ENCODE peak calls at places on chromosomes 3 and 15, in four cellular contexts. S is pancreas, W is A549, F is psoas muscle. K is an unnamed sample.

GRCh38 chr15:93179072-93179471 is 90.1 kb upstream of the RGMA start:
- DNase-seq in W (no peak), F (no peak), S (peak), K (no peak)

GRCh38 chr3:141391298-141392017 is 23.2 kb downstream of the ZBTB38 start:
- DNase-seq in W (no peak), F (no peak), S (no peak), K (no peak)

GRCh38 chr3:143040264-143040879 is 39.0 kb downstream of the U2SURP start:
- DNase-seq in F (no peak), W (no peak), S (no peak), K (no peak)

GRCh38 chr3:71258116-71258515 is 325.4 kb downstream of the FOXP1 start:
- DNase-seq in F (no peak), W (peak), S (no peak), K (no peak)

GRCh38 chr15:89150286-89150685 is 62.0 kb downstream of the ABHD2 start:
- DNase-seq in W (no peak), F (no peak), S (no peak), K (no peak)

GRCh38 chr15:60713096-60714084 is 234.4 kb upstream of the ICE2 start:
- DNase-seq in W (no peak), F (no peak), S (no peak), K (no peak)

GRCh38 chr3:10974131-10974530 is 18.4 kb upstream of the SLC6A1 start:
- DNase-seq in F (no peak), S (no peak), W (no peak), K (no peak)

GRCh38 chr3:142029791-142030190 is 119.6 kb downstream of the TFDP2 start:
- DNase-seq in S (no peak), F (no peak), W (no peak), K (no peak)

GRCh38 chr3:185820973-185821758 is 3.7 kb downstream of the IGF2BP2 start:
- DNase-seq in F (no peak), S (no peak), W (peak), K (no peak)

GRCh38 chr15:99606646-99607045 is 40.9 kb downstream of the MEF2A start:
- DNase-seq in W (no peak), F (no peak), S (no peak), K (no peak)

GRCh38 chr3:45223889-45224730 is 2.0 kb downstream of the TMEM158 start:
- DNase-seq in S (no peak), W (no peak), F (no peak), K (no peak)

GRCh38 chr15:50116477-50116876 is 2.6 kb downstream of the ATP8B4 start:
- DNase-seq in F (no peak), S (no peak), W (peak), K (no peak)

GRCh38 chr15:84805221-84805620 is 11.9 kb upstream of the ALPK3 start:
- DNase-seq in W (no peak), F (no peak), S (no peak), K (no peak)

GRCh38 chr3:100289339-100289738 is 28.5 kb downstream of the TBC1D23 start:
- DNase-seq in S (no peak), F (no peak), W (no peak), K (no peak)

GRCh38 chr3:127702151-127702578 is 29.4 kb downstream of the ABTB1 start:
- DNase-seq in F (peak), S (no peak), W (no peak), K (no peak)

GRCh38 chr3:138774529-138775253 is 60.0 kb downstream of the PIK3CB start:
- DNase-seq in F (no peak), S (peak), W (peak), K (no peak)

GRCh38 chr3:58388550-58389061 is 45.0 kb downstream of the PDHB start:
- DNase-seq in W (no peak), F (no peak), S (no peak), K (no peak)

GRCh38 chr3:130934442-130935089 is 40.7 kb downstream of the ATP2C1 start:
- DNase-seq in S (no peak), W (no peak), F (no peak), K (no peak)

GRCh38 chr15:73168487-73168886 is 116.2 kb downstream of the NEO1 start:
- DNase-seq in S (no peak), W (no peak), F (no peak), K (no peak)

GRCh38 chr3:31226331-31226730 is 306.4 kb upstream of the STT3B start:
- DNase-seq in F (no peak), W (no peak), S (no peak), K (no peak)

GRCh38 chr3:197454014-197454413 is 101.8 kb downstream of the BDH1 start:
- DNase-seq in S (no peak), W (no peak), F (no peak), K (no peak)

GRCh38 chr3:159711560-159712333 is 276.9 kb upstream of the IL12A start:
- DNase-seq in F (no peak), W (peak), S (no peak), K (no peak)

GRCh38 chr15:80779658-80780415 is 667 bp downstream of the CEMIP start:
- DNase-seq in W (peak), F (peak), S (no peak), K (peak)

GRCh38 chr3:69204315-69204957 is 82.0 kb upstream of the LMOD3 start:
- DNase-seq in W (peak), F (no peak), S (no peak), K (no peak)

GRCh38 chr3:123540285-123540684 is 44.6 kb downstream of the HACD2 start:
- DNase-seq in W (no peak), S (no peak), F (no peak), K (peak)

GRCh38 chr3:127370906-127371305 is 83.1 kb upstream of the PRR20G start:
- DNase-seq in S (no peak), W (no peak), F (no peak), K (no peak)

GRCh38 chr3:172530566-172530965 is 7.3 kb upstream of the TNFSF10 start:
- DNase-seq in S (no peak), W (no peak), F (no peak), K (no peak)

GRCh38 chr3:59049671-59050331 is at the start of gene CFAP20DC:
- DNase-seq in F (peak), S (peak), W (peak), K (peak)

GRCh38 chr3:41991399-41991798 is 29.5 kb upstream of the ULK4 start:
- DNase-seq in F (no peak), S (no peak), W (no peak), K (no peak)

GRCh38 chr15:34336333-34336732 is 1.2 kb downstream of the SLC12A6 start:
- DNase-seq in F (no peak), S (no peak), W (no peak), K (peak)

GRCh38 chr15:48823237-48823636 is 12.4 kb upstream of the CEP152 start:
- DNase-seq in S (no peak), W (no peak), F (no peak), K (no peak)

GRCh38 chr15:95086543-95087252 is 855.3 kb downstream of the MCTP2 start:
- DNase-seq in S (no peak), F (no peak), W (no peak), K (no peak)

GRCh38 chr3:62823461-62824050 is 51.7 kb downstream of the CADPS start:
- DNase-seq in W (no peak), F (no peak), S (no peak), K (no peak)

GRCh38 chr15:74780523-74780982 is 1.3 kb upstream of the CSK start:
- DNase-seq in F (no peak), S (no peak), W (no peak), K (no peak)
- H3K4me3 ChIP-seq in F (peak), S (no peak), W (no peak), K (peak)

GRCh38 chr3:115148142-115148790 is 1.2 kb upstream of the ZBTB20 start:
- DNase-seq in W (no peak), F (no peak), S (no peak), K (no peak)

GRCh38 chr3:115146418-115147328 is at the start of gene ZBTB20:
- DNase-seq in W (peak), F (peak), S (peak), K (peak)

GRCh38 chr3:115151921-115152320 is 4.8 kb upstream of the ZBTB20 start:
- DNase-seq in F (no peak), W (no peak), S (no peak), K (no peak)

GRCh38 chr3:115146032-115146417 is 1.1 kb downstream of the ZBTB20 start:
- DNase-seq in F (peak), S (peak), W (peak), K (peak)

DNA sequence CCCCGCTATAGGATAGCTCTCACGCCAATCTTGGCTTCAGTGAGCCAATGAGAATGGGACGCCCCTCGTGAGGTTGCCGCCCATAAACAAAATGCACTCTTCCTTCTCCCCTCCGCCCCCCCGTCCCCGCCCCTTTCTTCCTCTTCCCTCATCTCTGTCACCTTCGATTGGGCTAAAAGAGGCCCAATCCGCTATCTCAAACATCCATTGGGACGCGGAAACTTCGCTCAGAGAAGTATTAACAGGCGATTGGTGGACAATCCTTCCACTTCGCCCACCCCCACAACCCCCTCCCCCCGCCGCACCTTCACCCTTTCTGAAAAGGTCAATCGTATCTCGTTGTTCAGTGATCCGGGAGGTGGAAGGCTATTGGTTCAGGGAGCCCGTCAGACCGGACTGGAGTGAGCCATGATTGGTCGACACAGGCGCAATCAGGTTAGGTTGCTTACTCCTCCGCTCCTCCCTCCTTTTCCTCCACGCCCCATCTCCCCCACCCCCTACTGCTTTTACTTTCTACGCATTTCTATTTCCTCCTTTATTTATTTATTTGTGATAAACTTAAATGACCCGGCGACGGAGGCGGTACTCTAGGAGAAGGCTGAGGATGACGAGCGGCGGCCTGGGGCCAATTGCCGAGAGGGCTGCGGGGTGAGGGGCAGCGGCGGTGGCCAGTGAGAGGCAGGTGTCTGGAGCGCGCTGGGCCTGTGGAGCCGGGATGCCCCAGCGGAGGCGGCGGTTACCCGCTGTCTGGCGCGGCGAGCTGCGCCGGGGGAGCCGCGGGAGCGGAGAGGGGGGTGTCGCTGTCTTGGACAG is 447 bp upstream of the ZBTB20 start:
- DNase-seq in W (peak), S (peak), F (peak), K (peak)
- TF ChIP-seq CTCF in W (no peak), S (no peak), F (no peak), K (no peak)

DNA sequence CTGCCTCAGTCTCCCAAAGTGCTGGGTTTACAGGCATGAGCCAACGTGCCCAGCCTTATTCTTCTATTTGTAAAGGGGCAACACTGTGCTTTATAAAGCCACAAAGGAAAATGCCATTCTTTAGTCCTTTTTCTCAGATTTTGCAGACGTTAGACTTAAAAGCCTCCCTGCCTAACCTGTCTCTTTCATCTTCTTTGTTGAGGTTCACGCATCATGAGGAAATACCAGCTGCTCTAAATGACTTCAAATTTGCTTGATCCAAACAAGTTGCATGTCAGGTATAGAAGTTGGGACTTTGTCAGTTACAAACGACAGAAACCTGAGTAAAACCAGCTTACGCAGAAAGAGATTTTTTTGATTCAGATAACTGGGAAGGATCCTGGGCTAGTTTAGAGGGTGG is 51.1 kb upstream of the LRRFIP2 start:
- DNase-seq in W (no peak), S (no peak), F (no peak), K (no peak)
- H3K4me3 ChIP-seq in W (no peak), S (no peak), F (no peak), K (no peak)

DNA sequence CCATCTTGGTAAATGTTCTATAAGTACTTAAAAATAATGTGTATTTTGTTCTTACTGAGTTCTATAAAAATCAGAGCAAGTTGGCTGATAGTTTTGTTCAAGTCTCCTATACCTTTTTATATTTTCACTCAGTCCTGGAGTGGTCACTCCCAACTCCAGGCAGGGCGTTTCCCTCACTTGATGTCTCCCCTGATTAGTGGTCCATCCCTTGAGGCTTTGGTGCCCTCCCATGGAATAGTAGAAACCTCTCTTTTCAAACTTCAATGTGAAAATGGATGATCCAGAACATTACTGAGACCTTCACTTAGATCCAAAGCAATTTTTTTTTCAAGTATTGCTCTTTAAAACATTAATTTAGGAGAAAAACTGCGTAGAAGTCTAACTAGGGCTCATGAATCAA is 25.0 kb upstream of the SCN10A start:
- DNase-seq in F (no peak), W (no peak), S (no peak), K (no peak)
- TF ChIP-seq CTCF in F (no peak), W (no peak), S (no peak), K (no peak)

K was measured in GM06990.